ENCODE peak calls at places on chromosomes 16 and 17, in five cellular contexts. A is HCT116; G is stomach; E is CD8-positive, alpha-beta memory T cell; B is pancreas. T is an unnamed sample.

GRCh38 chr17:5516060-5516792 is 29.9 kb downstream of the MIS12 start:
- DNase-seq in A (peak), G (no peak), E (no peak), B (no peak), T (no peak)

GRCh38 chr17:32943647-32944191 is 15.8 kb downstream of the TMEM98 start:
- DNase-seq in A (no peak), G (no peak), E (no peak), B (no peak), T (no peak)

GRCh38 chr16:22813223-22813945 is 578 bp upstream of the HS3ST2 start:
- DNase-seq in A (no peak), G (peak), E (no peak), B (peak), T (no peak)

GRCh38 chr17:9021985-9022552 is 759 bp downstream of the NTN1 start:
- DNase-seq in A (no peak), G (no peak), E (no peak), B (peak), T (no peak)

GRCh38 chr17:3639981-3640596 is 3.5 kb downstream of the CTNS start:
- DNase-seq in A (no peak), G (peak), E (no peak), B (peak), T (no peak)

GRCh38 chr17:1899403-1900000 is 69.7 kb downstream of the RPA1 start:
- DNase-seq in A (no peak), G (no peak), E (no peak), B (no peak), T (no peak)

GRCh38 chr16:1300664-1301476 is 8.6 kb upstream of the UBE2I start:
- DNase-seq in A (no peak), G (peak), E (peak), B (peak), T (peak)

GRCh38 chr16:68094614-68094934 is 9.4 kb downstream of the NFATC3 start:
- DNase-seq in A (no peak), G (no peak), E (no peak), B (no peak), T (no peak)

GRCh38 chr16:14456793-14457481 is 173.1 kb downstream of the PARN start:
- DNase-seq in A (no peak), G (no peak), E (no peak), B (no peak), T (no peak)

GRCh38 chr16:86432048-86432447 is 78.3 kb upstream of the FOXF1 start:
- DNase-seq in A (no peak), G (no peak), E (no peak), B (no peak), T (no peak)

GRCh38 chr16:86431540-86431939 is 78.8 kb upstream of the FOXF1 start:
- DNase-seq in A (no peak), G (no peak), E (no peak), B (no peak), T (no peak)

GRCh38 chr16:86429663-86430062 is 80.7 kb upstream of the FOXF1 start:
- DNase-seq in A (no peak), G (no peak), E (no peak), B (no peak), T (no peak)

GRCh38 chr16:86430814-86431213 is 79.5 kb upstream of the FOXF1 start:
- DNase-seq in A (no peak), G (no peak), E (no peak), B (no peak), T (no peak)

DNA sequence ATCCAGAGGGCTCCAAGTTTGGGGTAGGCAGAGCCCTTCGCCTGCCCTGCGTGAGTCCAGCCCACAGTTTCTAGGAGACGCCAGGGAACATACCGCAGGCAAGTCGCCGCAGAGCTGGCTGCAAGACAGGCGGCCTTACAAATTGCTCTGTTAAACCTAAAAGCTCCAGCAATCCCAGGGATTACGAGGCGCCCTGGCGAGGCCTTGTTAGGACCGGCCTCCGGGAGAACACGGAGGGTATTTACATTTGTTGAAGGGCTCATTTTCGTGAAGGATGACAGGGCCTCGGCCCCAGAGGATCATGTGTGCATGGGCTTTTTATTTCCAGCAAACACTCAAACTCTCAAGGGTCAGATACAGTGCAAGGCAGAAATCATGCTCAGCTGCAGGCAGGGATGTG is 77.6 kb upstream of the FOXF1 start:
- DNase-seq in A (no peak), G (peak), E (no peak), B (no peak), T (no peak)
- H3K27ac ChIP-seq in A (no peak), G (peak), E (no peak), B (no peak), T (no peak)

GRCh38 chr17:65121916-65122821 is 15.0 kb upstream of the RGS9 start:
- DNase-seq in A (no peak), G (no peak), E (no peak), B (no peak), T (no peak)

GRCh38 chr17:65122836-65123756 is 14.1 kb upstream of the RGS9 start:
- DNase-seq in A (peak), G (peak), E (peak), B (peak), T (peak)

GRCh38 chr17:65121368-65121767 is 15.8 kb upstream of the RGS9 start:
- DNase-seq in A (no peak), G (no peak), E (no peak), B (no peak), T (no peak)

GRCh38 chr17:65123757-65124675 is 13.2 kb upstream of the RGS9 start:
- DNase-seq in A (no peak), G (no peak), E (no peak), B (no peak), T (no peak)
- H3K27ac ChIP-seq in A (peak), G (peak), E (peak), B (peak), T (peak)

DNA sequence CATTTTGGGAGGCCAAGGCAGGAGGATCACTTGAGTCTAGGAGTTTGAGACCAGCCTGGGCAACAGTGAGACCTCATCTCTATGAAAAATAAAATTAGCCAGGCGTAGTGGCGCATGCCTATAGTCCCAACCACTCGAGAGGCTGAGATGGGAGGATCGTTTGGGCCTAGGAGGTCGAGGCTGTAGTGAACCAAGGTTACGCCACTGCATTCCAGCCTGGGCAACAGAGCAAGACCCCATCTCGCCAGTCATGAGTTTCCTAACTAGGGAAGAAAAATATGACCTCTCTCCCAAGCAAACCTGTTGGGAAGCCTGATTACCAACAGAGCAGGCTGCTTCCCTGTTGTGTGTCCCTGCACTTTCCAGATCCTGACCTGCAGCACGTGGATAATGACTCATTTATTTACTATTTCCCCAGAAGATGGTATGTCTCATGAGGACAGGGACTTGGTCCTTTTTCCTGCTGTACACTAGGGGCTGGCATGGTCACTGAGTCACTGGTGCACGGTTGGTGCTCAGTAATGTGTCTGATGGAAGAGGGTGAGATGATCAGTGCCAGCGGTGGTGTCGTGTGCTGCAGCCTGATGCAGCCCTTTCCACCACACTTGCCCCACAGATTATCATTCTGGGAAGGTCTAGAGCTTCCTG is 30.8 kb downstream of the NMT1 start:
- DNase-seq in A (no peak), G (no peak), E (no peak), B (no peak), T (no peak)
- H3K27ac ChIP-seq in A (peak), G (peak), E (no peak), B (no peak), T (peak)

DNA sequence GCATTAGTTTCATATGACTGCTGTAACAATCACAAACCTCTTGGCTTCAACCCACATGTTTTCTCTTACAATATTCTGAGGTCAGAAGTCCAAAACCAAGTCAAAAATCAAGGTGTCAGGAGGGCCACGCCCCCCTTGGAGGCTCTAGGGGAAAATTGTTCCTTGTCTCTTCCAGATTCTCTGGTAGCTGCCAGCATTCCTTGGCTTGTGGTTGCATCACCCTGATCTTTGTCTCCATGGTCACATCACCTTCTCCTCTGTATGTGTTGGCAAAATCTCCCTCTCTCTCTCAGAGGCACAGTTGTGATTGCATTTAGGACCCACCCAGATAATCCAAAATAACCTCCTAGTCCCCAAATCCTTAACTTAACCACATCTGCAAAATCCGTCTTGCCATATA is 105.8 kb downstream of the GAS7 start:
- DNase-seq in A (no peak), G (no peak), E (no peak), B (no peak), T (no peak)
- H3K27ac ChIP-seq in A (no peak), G (no peak), E (no peak), B (no peak), T (no peak)

T was measured in substantia nigra.